ENCODE peak calls at places on chromosomes 5 and 9, in five cellular contexts. V is neuronal stem cell, W is H9, U is H1, X is mesenchymal stem cell. O is an unnamed sample.

GRCh38 chr9:31259824-31260223 is 1124.6 kb upstream of the ACO1 start:
- DNase-seq in V (no peak), W (no peak), U (no peak), X (no peak), O (no peak)

GRCh38 chr5:77882670-77883257 is 106.6 kb upstream of the TBCA start:
- DNase-seq in V (no peak), W (no peak), U (no peak), X (peak; percentile 57), O (no peak)

GRCh38 chr5:9545301-9545958 is 445 bp downstream of the SEMA5A start:
- DNase-seq in V (peak; percentile 36), W (peak; percentile 59), U (no peak), X (peak; percentile 17), O (peak; percentile 51)

GRCh38 chr5:172768573-172769323 is 2.2 kb downstream of the DUSP1 start:
- DNase-seq in V (no peak), W (no peak), U (no peak), X (peak; percentile 73), O (peak; percentile 27)

GRCh38 chr5:138594305-138595058 is 19.3 kb upstream of the HSPA9 start:
- DNase-seq in V (no peak), W (no peak), U (no peak), X (no peak), O (no peak)

GRCh38 chr9:137000177-137000930 is 4.0 kb upstream of the CLIC3 start:
- DNase-seq in V (no peak), W (no peak), U (no peak), X (peak; percentile 79), O (no peak)

GRCh38 chr9:93813687-93814560 is 141.2 kb downstream of the BARX1 start:
- DNase-seq in V (peak; percentile 26), W (peak; percentile 46), U (no peak), X (no peak), O (no peak)

GRCh38 chr5:179795863-179796833 is 2.4 kb downstream of the LTC4S start:
- DNase-seq in V (no peak), W (peak; percentile 79), U (no peak), X (peak; percentile 84), O (peak; percentile 85)

GRCh38 chr9:112764837-112765236 is 14.3 kb downstream of the SNX30 start:
- DNase-seq in V (no peak), W (peak; percentile 76), U (no peak), X (no peak), O (peak; percentile 54)

GRCh38 chr5:7876867-7877266 is 7.9 kb downstream of the MTRR start:
- DNase-seq in V (no peak), W (no peak), U (no peak), X (peak; percentile 34), O (no peak)

GRCh38 chr5:23631283-23632045 is 124.1 kb downstream of the PRDM9 start:
- DNase-seq in V (no peak), W (no peak), U (no peak), X (peak; percentile 25), O (no peak)

GRCh38 chr9:127509261-127509954 is 58.1 kb downstream of the LRSAM1 start:
- DNase-seq in V (no peak), W (no peak), U (no peak), X (no peak), O (no peak)

GRCh38 chr5:172858511-172858989 is 24.5 kb downstream of the ERGIC1 start:
- DNase-seq in V (no peak), W (no peak), U (no peak), X (peak; percentile 67), O (no peak)

GRCh38 chr5:91361055-91361701 is 21.9 kb downstream of the ARRDC3 start:
- DNase-seq in V (no peak), W (no peak), U (no peak), X (no peak), O (no peak)

GRCh38 chr9:95085036-95085770 is 232.3 kb downstream of the FANCC start:
- DNase-seq in V (no peak), W (no peak), U (no peak), X (no peak), O (no peak)

GRCh38 chr5:134135091-134135655 is 20.7 kb downstream of the TCF7 start:
- DNase-seq in V (no peak), W (peak; percentile 12), U (no peak), X (no peak), O (no peak)

GRCh38 chr5:91977599-91977998 is 594.5 kb upstream of the ARRDC3 start:
- DNase-seq in V (no peak), W (no peak), U (no peak), X (no peak), O (peak; percentile 14)

GRCh38 chr9:109652971-109653370 is 127.0 kb upstream of the PALM2AKAP2 start:
- DNase-seq in V (no peak), W (no peak), U (no peak), X (peak; percentile 27), O (peak; percentile 52)

GRCh38 chr5:73388371-73388684 is 60.2 kb downstream of the FOXD1 start:
- DNase-seq in V (no peak), W (no peak), U (no peak), X (peak; percentile 64), O (no peak)

GRCh38 chr5:97929383-97929782 is 746.3 kb upstream of the RIOK2 start:
- DNase-seq in V (no peak), W (no peak), U (no peak), X (no peak), O (no peak)

GRCh38 chr5:75337366-75338021 is 474 bp downstream of the HMGCR start:
- DNase-seq in V (no peak), W (no peak), U (no peak), X (no peak), O (peak; percentile 29)

GRCh38 chr9:134477927-134478326 is 151.7 kb downstream of the RXRA start:
- DNase-seq in V (no peak), W (no peak), U (no peak), X (no peak), O (no peak)

DNA sequence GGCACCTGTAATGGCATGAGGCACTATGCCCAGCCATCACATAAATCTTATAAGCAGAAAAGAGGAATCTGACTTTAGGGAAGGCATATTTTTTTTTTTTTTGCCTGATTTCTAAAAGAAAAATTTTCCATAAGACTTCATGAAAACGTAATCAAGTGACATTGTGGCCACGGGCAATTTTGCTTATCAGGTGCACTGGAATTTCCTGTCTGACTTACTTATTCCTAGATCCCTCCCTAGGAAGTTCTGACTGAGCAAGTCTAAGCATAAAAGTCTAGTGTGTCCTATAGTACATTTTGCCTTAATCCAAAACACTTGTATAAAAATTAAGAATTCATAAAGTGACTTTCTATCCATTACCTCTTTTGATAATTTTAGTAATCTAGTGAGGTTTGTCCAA is 12.5 kb downstream of the C5orf46 start:
- DNase-seq in V (no peak), W (no peak), U (no peak), X (no peak), O (no peak)
- H2BK120ac ChIP-seq in V (no peak overlapping the region), W (no peak overlapping the region), U (no peak overlapping the region), X (no peak overlapping the region), O (no peak overlapping the region)

DNA sequence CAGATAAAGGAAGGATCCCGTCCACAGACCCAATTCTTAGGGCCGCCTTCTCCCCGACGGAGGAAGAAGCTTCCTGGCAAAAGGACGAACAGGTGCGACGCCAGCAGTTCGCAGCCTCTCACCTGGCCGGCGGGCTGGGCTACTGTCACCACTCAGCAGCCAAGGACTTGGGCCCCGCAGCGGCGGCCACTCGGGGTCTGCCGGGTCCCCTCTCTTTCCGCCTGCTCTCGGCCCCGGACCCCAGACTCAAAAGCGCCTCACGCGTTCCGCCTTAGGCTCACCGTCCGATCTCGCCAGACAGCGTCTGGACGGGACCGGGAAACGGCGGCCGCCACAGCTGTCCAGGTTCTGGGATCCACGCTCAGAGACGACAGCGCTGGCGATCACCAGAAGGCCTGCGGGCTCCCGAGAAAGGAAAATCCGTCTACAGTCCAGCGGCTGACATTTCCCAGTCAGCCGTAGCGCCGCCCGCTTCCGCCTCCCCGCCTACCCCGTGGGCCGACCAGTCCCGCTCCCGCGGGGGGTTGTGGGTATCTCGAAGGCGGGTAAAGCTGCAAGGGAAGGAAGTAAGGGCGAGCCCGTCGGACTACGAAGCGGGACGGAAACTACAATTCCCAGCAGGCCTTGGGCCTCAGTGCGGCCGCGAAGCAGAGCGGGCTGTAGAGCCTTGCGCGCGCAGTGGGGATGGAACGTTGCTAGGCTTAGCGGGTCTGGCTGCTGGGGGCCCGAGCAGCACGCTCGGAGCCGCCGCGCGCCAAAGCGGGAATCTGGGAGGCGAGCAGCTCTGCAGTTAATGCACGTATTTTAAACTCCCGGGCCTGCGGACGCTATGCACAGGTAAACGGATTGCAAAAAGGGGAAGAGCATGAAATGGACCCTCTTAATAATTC is at the start of the genes LMBRD2 and SKP2:
- DNase-seq in V (peak; percentile 96), W (peak; percentile 98), U (peak; percentile 94), X (peak; percentile 99), O (peak; percentile 99)
- H2BK120ac ChIP-seq in V (no peak within 1 kb of the TSS), W (no peak within 1 kb of the TSS), U (no peak within 1 kb of the TSS), X (no peak within 1 kb of the TSS), O (no peak within 1 kb of the TSS)

DNA sequence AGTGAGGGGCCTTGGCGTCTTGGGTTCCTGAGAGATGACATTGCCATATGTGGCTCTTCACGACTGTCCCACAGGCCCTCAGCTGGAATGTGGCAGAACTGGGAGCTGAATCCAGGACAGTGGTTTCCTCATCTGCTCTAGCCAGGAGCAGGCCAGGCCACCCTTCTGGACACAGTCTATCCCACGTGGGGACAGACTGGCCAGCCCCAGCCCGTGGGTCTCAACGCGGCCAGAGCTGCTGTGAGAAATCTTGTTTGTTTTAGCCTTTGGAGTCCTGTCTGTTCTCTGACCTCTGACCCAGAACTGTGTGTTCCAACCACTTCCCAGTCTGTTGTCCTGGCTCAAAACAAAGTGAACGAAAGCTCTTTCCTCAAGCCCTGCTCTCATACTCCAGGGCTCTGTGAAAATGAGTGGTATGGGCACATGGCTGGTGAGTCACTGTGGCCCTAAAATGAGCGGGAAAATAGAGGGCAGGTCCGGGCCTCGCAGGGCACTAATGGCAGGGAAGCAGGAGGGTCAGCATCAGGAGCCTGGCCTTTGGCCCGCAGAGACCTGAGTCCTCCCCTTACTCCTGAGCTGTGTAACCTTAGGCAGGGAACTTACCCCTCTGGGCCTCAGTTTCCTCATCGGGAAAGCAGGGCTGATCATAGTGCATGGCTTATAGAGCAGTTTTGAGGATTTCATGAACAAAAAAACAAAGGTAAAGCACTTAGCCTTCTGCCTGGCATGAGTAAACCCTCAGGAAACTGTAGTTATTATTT is 34.8 kb upstream of the GLRX start:
- DNase-seq in V (no peak), W (no peak), U (no peak), X (peak; percentile 94), O (no peak)
- H2BK120ac ChIP-seq in V (no peak overlapping the region), W (no peak overlapping the region), U (no peak overlapping the region), X (peak overlapping the region; percentile 45), O (no peak overlapping the region)

GRCh38 chr9:129471201-129472019 is 149.5 kb downstream of the C9orf50 start:
- DNase-seq in V (no peak), W (no peak), U (no peak), X (no peak), O (no peak)

GRCh38 chr9:129473523-129474244 is 147.2 kb downstream of the C9orf50 start:
- DNase-seq in V (no peak), W (no peak), U (no peak), X (no peak), O (no peak)

GRCh38 chr9:129469988-129470316 is 150.9 kb downstream of the C9orf50 start:
- DNase-seq in V (no peak), W (no peak), U (no peak), X (no peak), O (no peak)

GRCh38 chr9:129474740-129475404 is 146.0 kb downstream of the C9orf50 start:
- DNase-seq in V (no peak), W (no peak), U (no peak), X (no peak), O (no peak)

DNA sequence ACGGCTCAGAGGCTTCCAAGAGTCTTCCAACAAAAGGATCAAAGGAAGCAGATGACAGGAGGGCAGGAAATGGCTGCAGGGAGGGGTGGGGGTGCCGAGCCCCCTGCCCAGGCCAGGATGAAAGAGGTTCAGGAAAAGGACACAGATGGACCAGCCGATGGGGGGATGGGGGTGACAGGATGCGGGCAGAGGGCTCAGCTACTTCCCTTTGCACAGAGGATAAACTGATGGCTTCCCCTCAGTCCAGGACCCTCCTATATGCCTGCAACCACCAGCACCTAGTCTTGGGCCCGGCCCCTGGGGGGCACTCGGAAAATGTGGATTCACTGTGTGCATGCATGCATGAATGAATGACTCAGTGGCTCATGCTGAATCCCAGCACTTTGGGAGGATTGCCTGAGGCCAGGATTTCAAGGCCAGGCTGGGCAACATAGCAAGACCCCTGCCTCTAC is 148.2 kb downstream of the C9orf50 start:
- DNase-seq in V (no peak), W (peak; percentile 56), U (no peak), X (no peak), O (no peak)
- H2BK120ac ChIP-seq in V (no peak overlapping the region), W (no peak overlapping the region), U (no peak overlapping the region), X (no peak overlapping the region), O (no peak overlapping the region)